ENCODE peak calls at places on chromosomes 16 and 17, in five cellular contexts. K is HEK293T, L is AG20443, D is astrocyte, P is aorta. O is an unnamed sample.

GRCh38 chr16:20611350-20611902 is 35.3 kb upstream of the ACSM2B start:
- DNase-seq in L (no peak), P (peak), D (no peak), K (no peak), O (no peak)

GRCh38 chr17:72613411-72614292 is 478.8 kb downstream of the SLC39A11 start:
- DNase-seq in K (no peak), P (no peak), D (peak), L (peak), O (no peak)

GRCh38 chr16:49455181-49455990 is 81.8 kb downstream of the C16orf78 start:
- DNase-seq in D (no peak), L (no peak), P (peak), K (no peak), O (no peak)

GRCh38 chr17:63497708-63498483 is 21.0 kb downstream of the ACE start:
- DNase-seq in K (peak), P (no peak), D (no peak), L (no peak), O (no peak)

GRCh38 chr17:49993423-49994037 is 1.5 kb downstream of the DLX3 start:
- DNase-seq in P (peak), D (no peak), L (peak), K (no peak), O (no peak)

GRCh38 chr16:68090526-68090925 is 5.4 kb downstream of the NFATC3 start:
- DNase-seq in P (no peak), L (no peak), K (no peak), D (no peak), O (no peak)

GRCh38 chr17:57211010-57211411 is 45.3 kb upstream of the MSI2 start:
- DNase-seq in L (no peak), D (no peak), K (no peak), P (no peak), O (no peak)

GRCh38 chr16:4214215-4214621 is 27.7 kb downstream of the SRL start:
- DNase-seq in K (no peak), D (peak), P (no peak), L (peak), O (peak)

GRCh38 chr16:77951788-77952187 is 70.6 kb upstream of the CLEC3A start:
- DNase-seq in D (no peak), K (peak), P (no peak), L (no peak), O (no peak)

GRCh38 chr17:30405161-30405560 is 26.4 kb downstream of the CPD start:
- DNase-seq in D (no peak), P (no peak), K (no peak), L (no peak), O (no peak)

GRCh38 chr16:56262879-56263245 is 71.6 kb downstream of the GNAO1 start:
- DNase-seq in K (no peak), P (no peak), L (no peak), D (no peak), O (no peak)

GRCh38 chr17:40326014-40326831 is 17.2 kb downstream of the RARA start:
- DNase-seq in D (no peak), P (peak), L (no peak), K (no peak), O (no peak)

GRCh38 chr17:63946440-63947363 is 14.6 kb upstream of the CD79B start:
- DNase-seq in L (peak), K (peak), D (no peak), P (no peak), O (no peak)

GRCh38 chr16:49608095-49608494 is 234.5 kb downstream of the C16orf78 start:
- DNase-seq in L (no peak), D (no peak), P (no peak), K (peak), O (no peak)

GRCh38 chr16:55622930-55623561 is 32.7 kb upstream of the SLC6A2 start:
- DNase-seq in D (no peak), L (peak), P (no peak), K (peak), O (no peak)

GRCh38 chr17:1206016-1206787 is 26.4 kb upstream of the ABR start:
- DNase-seq in L (no peak), P (no peak), D (no peak), K (no peak), O (no peak)

GRCh38 chr17:64183815-64184397 is 54.0 kb upstream of the ERN1 start:
- DNase-seq in L (peak), K (no peak), D (peak), P (no peak), O (no peak)

GRCh38 chr16:19822534-19822933 is 62.1 kb downstream of the GPRC5B start:
- DNase-seq in D (no peak), K (no peak), P (no peak), L (peak), O (no peak)

GRCh38 chr17:29546085-29546484 is 20.8 kb downstream of the ABHD15 start:
- DNase-seq in K (no peak), P (no peak), D (no peak), L (no peak), O (no peak)

GRCh38 chr16:72474511-72475123 is 302.7 kb upstream of the PMFBP1 start:
- DNase-seq in L (peak), P (no peak), K (no peak), D (peak), O (no peak)

GRCh38 chr17:13957636-13958035 is 111.7 kb upstream of the COX10 start:
- DNase-seq in D (peak), K (no peak), P (no peak), L (peak), O (no peak)

GRCh38 chr17:53119773-53120172 is 703.0 kb upstream of the KIF2B start:
- DNase-seq in P (no peak), K (no peak), L (no peak), D (no peak), O (no peak)

GRCh38 chr17:62083651-62084050 is 18.6 kb upstream of the MED13 start:
- DNase-seq in L (no peak), D (no peak), K (no peak), P (no peak), O (no peak)

GRCh38 chr17:44637066-44637465 is 19.2 kb upstream of the MEIOC start:
- DNase-seq in L (no peak), P (no peak), D (no peak), K (no peak), O (no peak)

GRCh38 chr17:53032861-53033271 is 789.9 kb upstream of the KIF2B start:
- DNase-seq in P (no peak), D (peak), K (peak), L (no peak), O (no peak)

GRCh38 chr16:52436646-52437645 is 110.0 kb downstream of the TOX3 start:
- DNase-seq in P (no peak), K (no peak), L (no peak), D (no peak), O (no peak)

GRCh38 chr16:66423177-66423576 is 3.9 kb upstream of the BEAN1 start:
- DNase-seq in P (no peak), D (no peak), L (no peak), K (no peak), O (no peak)

GRCh38 chr17:29589524-29590260 is at the start of gene GIT1:
- DNase-seq in L (peak), K (peak), P (peak), D (peak), O (no peak)

GRCh38 chr17:10156579-10157488 is 41.6 kb downstream of the GAS7 start:
- DNase-seq in K (no peak), P (peak), L (no peak), D (no peak), O (no peak)